ENCODE peak calls at places on chromosome 2, in seven cellular contexts. One of them, this sample, is unnamed.

GRCh38 chr2:203328735-203329549 is 748 bp downstream of the ABI2 start:
- DNase-seq in NCI-H1436 treated with DMSO at 0.1 percent for 48 hours: no peak
- DNase-seq in H7: peak; percentile 67
- DNase-seq in Calu3: peak; percentile 52
- DNase-seq in T follicular helper cell: peak; percentile 10
- DNase-seq in RPMI7951: peak; percentile 56
- DNase-seq in foreskin fibroblast: peak; percentile 76
- DNase-seq in this sample: peak; percentile 6

GRCh38 chr2:11753886-11754704 is 7.7 kb downstream of the LPIN1 start:
- DNase-seq in NCI-H1436 treated with DMSO at 0.1 percent for 48 hours: no peak
- DNase-seq in H7: no peak
- DNase-seq in Calu3: peak; percentile 47
- DNase-seq in T follicular helper cell: peak; percentile 60
- DNase-seq in RPMI7951: peak; percentile 72
- DNase-seq in foreskin fibroblast: peak; percentile 68
- DNase-seq in this sample: peak; percentile 63

GRCh38 chr2:173822889-173823485 is 142.2 kb downstream of the SP3 start:
- DNase-seq in NCI-H1436 treated with DMSO at 0.1 percent for 48 hours: no peak
- DNase-seq in H7: no peak
- DNase-seq in Calu3: no peak
- DNase-seq in T follicular helper cell: no peak
- DNase-seq in RPMI7951: no peak
- DNase-seq in foreskin fibroblast: no peak
- DNase-seq in this sample: no peak

GRCh38 chr2:160205511-160205910 is 5.4 kb upstream of the ITGB6 start:
- DNase-seq in NCI-H1436 treated with DMSO at 0.1 percent for 48 hours: no peak
- DNase-seq in H7: no peak
- DNase-seq in Calu3: peak; percentile 94
- DNase-seq in T follicular helper cell: no peak
- DNase-seq in RPMI7951: peak; percentile 100
- DNase-seq in foreskin fibroblast: peak; percentile 96
- DNase-seq in this sample: no peak

GRCh38 chr2:204669386-204669785 is 124.1 kb downstream of the PARD3B start:
- DNase-seq in NCI-H1436 treated with DMSO at 0.1 percent for 48 hours: no peak
- DNase-seq in H7: no peak
- DNase-seq in Calu3: no peak
- DNase-seq in T follicular helper cell: no peak
- DNase-seq in RPMI7951: no peak
- DNase-seq in foreskin fibroblast: peak; percentile 28
- DNase-seq in this sample: no peak

GRCh38 chr2:76953733-76954347 is 568.3 kb downstream of the LRRTM4 start:
- DNase-seq in NCI-H1436 treated with DMSO at 0.1 percent for 48 hours: no peak
- DNase-seq in H7: peak; percentile 13
- DNase-seq in Calu3: no peak
- DNase-seq in T follicular helper cell: no peak
- DNase-seq in RPMI7951: peak; percentile 1
- DNase-seq in foreskin fibroblast: no peak
- DNase-seq in this sample: no peak

GRCh38 chr2:237731663-237732062 is 66.9 kb upstream of the RBM44 start:
- DNase-seq in NCI-H1436 treated with DMSO at 0.1 percent for 48 hours: no peak
- DNase-seq in H7: no peak
- DNase-seq in Calu3: peak; percentile 52
- DNase-seq in T follicular helper cell: no peak
- DNase-seq in RPMI7951: peak; percentile 93
- DNase-seq in foreskin fibroblast: peak; percentile 86
- DNase-seq in this sample: no peak

GRCh38 chr2:37585295-37585908 is 86.0 kb downstream of the CDC42EP3 start:
- DNase-seq in NCI-H1436 treated with DMSO at 0.1 percent for 48 hours: no peak
- DNase-seq in H7: no peak
- DNase-seq in Calu3: peak; percentile 13
- DNase-seq in T follicular helper cell: no peak
- DNase-seq in RPMI7951: peak; percentile 69
- DNase-seq in foreskin fibroblast: peak; percentile 62
- DNase-seq in this sample: no peak

GRCh38 chr2:127343277-127343676 is 44.5 kb downstream of the MAP3K2 start:
- DNase-seq in NCI-H1436 treated with DMSO at 0.1 percent for 48 hours: no peak
- DNase-seq in H7: no peak
- DNase-seq in Calu3: no peak
- DNase-seq in T follicular helper cell: no peak
- DNase-seq in RPMI7951: no peak
- DNase-seq in foreskin fibroblast: no peak
- DNase-seq in this sample: no peak

GRCh38 chr2:22867921-22868320 is 517.1 kb upstream of the KLHL29 start:
- DNase-seq in NCI-H1436 treated with DMSO at 0.1 percent for 48 hours: no peak
- DNase-seq in H7: no peak
- DNase-seq in Calu3: no peak
- DNase-seq in T follicular helper cell: no peak
- DNase-seq in RPMI7951: no peak
- DNase-seq in foreskin fibroblast: no peak
- DNase-seq in this sample: no peak

GRCh38 chr2:38409136-38409903 is 32.2 kb upstream of the ATL2 start:
- DNase-seq in NCI-H1436 treated with DMSO at 0.1 percent for 48 hours: no peak
- DNase-seq in H7: no peak
- DNase-seq in Calu3: peak; percentile 67
- DNase-seq in T follicular helper cell: no peak
- DNase-seq in RPMI7951: no peak
- DNase-seq in foreskin fibroblast: peak; percentile 12
- DNase-seq in this sample: no peak

GRCh38 chr2:240702640-240703011 is 11.0 kb downstream of the AQP12A start:
- DNase-seq in NCI-H1436 treated with DMSO at 0.1 percent for 48 hours: no peak
- DNase-seq in H7: no peak
- DNase-seq in Calu3: no peak
- DNase-seq in T follicular helper cell: no peak
- DNase-seq in RPMI7951: no peak
- DNase-seq in foreskin fibroblast: no peak
- DNase-seq in this sample: no peak

GRCh38 chr2:230202430-230203109 is 17.2 kb downstream of the SP110 start:
- DNase-seq in NCI-H1436 treated with DMSO at 0.1 percent for 48 hours: no peak
- DNase-seq in H7: no peak
- DNase-seq in Calu3: no peak
- DNase-seq in T follicular helper cell: no peak
- DNase-seq in RPMI7951: no peak
- DNase-seq in foreskin fibroblast: no peak
- DNase-seq in this sample: no peak

GRCh38 chr2:195848119-195848899 is 191.3 kb downstream of the SLC39A10 start:
- DNase-seq in NCI-H1436 treated with DMSO at 0.1 percent for 48 hours: no peak
- DNase-seq in H7: no peak
- DNase-seq in Calu3: no peak
- DNase-seq in T follicular helper cell: no peak
- DNase-seq in RPMI7951: peak; percentile 10
- DNase-seq in foreskin fibroblast: peak; percentile 12
- DNase-seq in this sample: no peak

GRCh38 chr2:17591846-17592245 is 51.4 kb downstream of the VSNL1 start:
- DNase-seq in NCI-H1436 treated with DMSO at 0.1 percent for 48 hours: no peak
- DNase-seq in H7: no peak
- DNase-seq in Calu3: no peak
- DNase-seq in T follicular helper cell: no peak
- DNase-seq in RPMI7951: no peak
- DNase-seq in foreskin fibroblast: no peak
- DNase-seq in this sample: no peak

GRCh38 chr2:46267616-46268015 is 29.6 kb upstream of the EPAS1 start:
- DNase-seq in NCI-H1436 treated with DMSO at 0.1 percent for 48 hours: no peak
- DNase-seq in H7: no peak
- DNase-seq in Calu3: no peak
- DNase-seq in T follicular helper cell: no peak
- DNase-seq in RPMI7951: no peak
- DNase-seq in foreskin fibroblast: peak; percentile 7
- DNase-seq in this sample: no peak

GRCh38 chr2:17813742-17814458 is 2.4 kb upstream of the MSGN1 start:
- DNase-seq in NCI-H1436 treated with DMSO at 0.1 percent for 48 hours: no peak
- DNase-seq in H7: no peak
- DNase-seq in Calu3: no peak
- DNase-seq in T follicular helper cell: no peak
- DNase-seq in RPMI7951: peak; percentile 82
- DNase-seq in foreskin fibroblast: peak; percentile 52
- DNase-seq in this sample: no peak

GRCh38 chr2:206260427-206261012 is 13.9 kb upstream of the ZDBF2 start:
- DNase-seq in NCI-H1436 treated with DMSO at 0.1 percent for 48 hours: no peak
- DNase-seq in H7: no peak
- DNase-seq in Calu3: peak; percentile 20
- DNase-seq in T follicular helper cell: no peak
- DNase-seq in RPMI7951: peak; percentile 53
- DNase-seq in foreskin fibroblast: peak; percentile 68
- DNase-seq in this sample: no peak

GRCh38 chr2:228023619-228024018 is 152.2 kb downstream of the DAW1 start:
- DNase-seq in NCI-H1436 treated with DMSO at 0.1 percent for 48 hours: no peak
- DNase-seq in H7: no peak
- DNase-seq in Calu3: no peak
- DNase-seq in T follicular helper cell: no peak
- DNase-seq in RPMI7951: peak; percentile 64
- DNase-seq in foreskin fibroblast: no peak
- DNase-seq in this sample: no peak

GRCh38 chr2:155157065-155157464 is 458.6 kb downstream of the KCNJ3 start:
- DNase-seq in NCI-H1436 treated with DMSO at 0.1 percent for 48 hours: no peak
- DNase-seq in H7: no peak
- DNase-seq in Calu3: no peak
- DNase-seq in T follicular helper cell: no peak
- DNase-seq in RPMI7951: no peak
- DNase-seq in foreskin fibroblast: no peak
- DNase-seq in this sample: no peak

This sample was measured in effector CD4-positive, alpha-beta T cell.